ENCODE peak calls at places on chromosome 21, in four cellular contexts. R, K, Y and Z are unnamed samples.

GRCh38 chr21:39660596-39660995 is 47.9 kb downstream of the B3GALT5 start:
- DNase-seq in K (no peak), R (no peak), Y (no peak), Z (peak)

GRCh38 chr21:26513212-26513611 is 59.9 kb downstream of the CYYR1 start:
- DNase-seq in R (no peak), Y (no peak), K (no peak), Z (no peak)

GRCh38 chr21:45253180-45253579 is 34.5 kb downstream of the POFUT2 start:
- DNase-seq in Y (no peak), R (no peak), K (no peak), Z (no peak)

GRCh38 chr21:44304041-44304738 is 4.3 kb downstream of the PFKL start:
- DNase-seq in R (no peak), K (no peak), Y (no peak), Z (no peak)

GRCh38 chr21:44537930-44538911 is 1.8 kb downstream of the KRTAP10-1 start:
- DNase-seq in Y (no peak), R (no peak), K (no peak), Z (no peak)

GRCh38 chr21:37927711-37928110 is 11.5 kb upstream of the KCNJ6 start:
- DNase-seq in K (no peak), Y (no peak), R (no peak), Z (no peak)

GRCh38 chr21:43321611-43322010 is 105.3 kb downstream of the SIK1 start:
- DNase-seq in K (no peak), R (no peak), Y (no peak), Z (no peak)

GRCh38 chr21:26532208-26532607 is 40.9 kb downstream of the CYYR1 start:
- DNase-seq in Y (no peak), K (no peak), R (no peak), Z (no peak)

GRCh38 chr21:29157084-29157483 is 26.6 kb downstream of the MAP3K7CL start:
- DNase-seq in Y (no peak), R (no peak), K (no peak), Z (no peak)
- TF ChIP-seq JUND in Y (no peak), R (no peak), K (no peak), Z (no peak)

GRCh38 chr21:28799926-28800325 is 192.8 kb downstream of the LTN1 start:
- DNase-seq in R (no peak), Y (no peak), K (no peak), Z (no peak)

GRCh38 chr21:28794341-28794970 is 198.2 kb downstream of the LTN1 start:
- DNase-seq in R (no peak), K (no peak), Y (no peak), Z (peak)

GRCh38 chr21:28795251-28795650 is 197.4 kb downstream of the LTN1 start:
- DNase-seq in R (no peak), K (no peak), Y (no peak), Z (no peak)

GRCh38 chr21:28801906-28802305 is 190.8 kb downstream of the LTN1 start:
- DNase-seq in K (no peak), Y (no peak), R (no peak), Z (no peak)

DNA sequence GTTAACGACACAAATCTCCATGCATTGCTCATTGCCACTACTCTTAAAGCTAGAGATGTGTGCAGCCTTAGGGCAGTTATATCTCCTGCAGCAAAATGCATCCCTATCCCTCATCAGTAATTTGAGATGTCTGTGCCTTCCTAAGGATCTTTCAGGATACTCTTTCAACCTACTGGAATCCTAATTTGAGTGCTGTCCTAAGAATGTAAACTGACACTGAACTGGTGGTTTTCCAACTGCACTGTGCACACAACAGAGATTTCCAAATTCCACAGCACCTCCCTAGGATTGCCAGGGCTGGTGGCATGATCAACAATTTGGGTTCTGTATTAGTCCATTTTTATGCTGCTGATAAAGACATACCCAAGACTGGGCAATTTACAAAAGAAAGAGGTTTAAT is 193.9 kb downstream of the LTN1 start:
- DNase-seq in K (no peak), R (no peak), Y (no peak), Z (peak)
- TF ChIP-seq JUND in K (no peak), R (no peak), Y (no peak), Z (no peak)

GRCh38 chr21:19541612-19542011 is 1138.0 kb upstream of the TMPRSS15 start:
- DNase-seq in K (no peak), Y (no peak), R (no peak), Z (peak)
- TF ChIP-seq JUND in K (no peak), Y (no peak), R (no peak), Z (no peak)

GRCh38 chr21:33112670-33113596 is 43.0 kb downstream of the OLIG1 start:
- DNase-seq in Y (no peak), R (no peak), K (no peak), Z (no peak)
- TF ChIP-seq JUND in Y (no peak), R (no peak), K (no peak), Z (no peak)